ENCODE peak calls at places on chromosomes 1 and 21, in seven cellular contexts. One of them, this sample, is unnamed.
A peak's percentile ranks its signal among the peaks of the same experiment; 100 is the strongest.

GRCh38 chr21:15976807-15977206 is 247.0 kb downstream of the USP25 start:
- DNase-seq in body of pancreas: no peak
- DNase-seq in AG09309: no peak
- DNase-seq in endothelial cell: peak; percentile 27
- DNase-seq in lung: no peak
- DNase-seq in CD4-positive, alpha-beta T cell: no peak
- DNase-seq in CD8-positive, alpha-beta T cell: no peak
- DNase-seq in this sample: no peak

GRCh38 chr1:8544644-8545043 is 226.7 kb downstream of the SLC45A1 start:
- DNase-seq in endothelial cell: no peak
- DNase-seq in CD4-positive, alpha-beta T cell: no peak
- DNase-seq in CD8-positive, alpha-beta T cell: no peak
- DNase-seq in body of pancreas: no peak
- DNase-seq in lung: no peak
- DNase-seq in AG09309: no peak
- DNase-seq in this sample: no peak

GRCh38 chr1:34470406-34470805 is 284.4 kb upstream of the GJB5 start:
- DNase-seq in body of pancreas: no peak
- DNase-seq in CD8-positive, alpha-beta T cell: no peak
- DNase-seq in lung: no peak
- DNase-seq in CD4-positive, alpha-beta T cell: no peak
- DNase-seq in AG09309: no peak
- DNase-seq in endothelial cell: no peak
- DNase-seq in this sample: no peak

GRCh38 chr1:17582124-17582768 is 42.7 kb downstream of the ARHGEF10L start:
- DNase-seq in CD8-positive, alpha-beta T cell: no peak
- DNase-seq in body of pancreas: peak; percentile 45
- DNase-seq in lung: no peak
- DNase-seq in CD4-positive, alpha-beta T cell: no peak
- DNase-seq in AG09309: no peak
- DNase-seq in endothelial cell: no peak
- DNase-seq in this sample: no peak

GRCh38 chr21:25561668-25562641 is 45.3 kb downstream of the MRPL39 start:
- DNase-seq in CD8-positive, alpha-beta T cell: peak; percentile 64
- DNase-seq in lung: peak; percentile 51
- DNase-seq in body of pancreas: peak; percentile 45
- DNase-seq in AG09309: no peak
- DNase-seq in endothelial cell: peak; percentile 60
- DNase-seq in CD4-positive, alpha-beta T cell: peak; percentile 49
- DNase-seq in this sample: peak; percentile 65

GRCh38 chr1:109263234-109263596 is 13.9 kb downstream of the CELSR2 start:
- DNase-seq in AG09309: no peak
- DNase-seq in endothelial cell: no peak
- DNase-seq in lung: no peak
- DNase-seq in CD4-positive, alpha-beta T cell: no peak
- DNase-seq in body of pancreas: no peak
- DNase-seq in CD8-positive, alpha-beta T cell: no peak
- DNase-seq in this sample: no peak

GRCh38 chr1:236091933-236092318 is 27.0 kb upstream of the NID1 start:
- DNase-seq in CD8-positive, alpha-beta T cell: no peak
- DNase-seq in body of pancreas: no peak
- DNase-seq in endothelial cell: no peak
- DNase-seq in AG09309: no peak
- DNase-seq in lung: no peak
- DNase-seq in CD4-positive, alpha-beta T cell: no peak
- DNase-seq in this sample: no peak

GRCh38 chr1:205224736-205225135 is 3.0 kb upstream of the TMCC2 start:
- DNase-seq in body of pancreas: no peak
- DNase-seq in endothelial cell: no peak
- DNase-seq in CD8-positive, alpha-beta T cell: no peak
- DNase-seq in CD4-positive, alpha-beta T cell: no peak
- DNase-seq in lung: no peak
- DNase-seq in AG09309: no peak
- DNase-seq in this sample: no peak

GRCh38 chr1:3903141-3904005 is 3.3 kb upstream of the C1orf174 start:
- DNase-seq in body of pancreas: peak; percentile 54
- DNase-seq in endothelial cell: no peak
- DNase-seq in AG09309: no peak
- DNase-seq in CD4-positive, alpha-beta T cell: no peak
- DNase-seq in CD8-positive, alpha-beta T cell: no peak
- DNase-seq in lung: no peak
- DNase-seq in this sample: no peak

GRCh38 chr21:26849428-26850115 is 4.4 kb upstream of the ADAMTS1 start:
- DNase-seq in AG09309: no peak
- DNase-seq in lung: no peak
- DNase-seq in body of pancreas: peak; percentile 57
- DNase-seq in endothelial cell: no peak
- DNase-seq in CD8-positive, alpha-beta T cell: no peak
- DNase-seq in CD4-positive, alpha-beta T cell: no peak
- DNase-seq in this sample: peak; percentile 52
- TF ChIP-seq CTCF in AG09309: peak; percentile 42
- TF ChIP-seq CTCF in lung: peak; percentile 32
- TF ChIP-seq CTCF in body of pancreas: peak; percentile 41
- TF ChIP-seq CTCF in endothelial cell: peak; percentile 63
- TF ChIP-seq CTCF in CD8-positive, alpha-beta T cell: peak; percentile 56
- TF ChIP-seq CTCF in CD4-positive, alpha-beta T cell: peak; percentile 61
- TF ChIP-seq CTCF in this sample: peak; percentile 72

GRCh38 chr1:229508823-229509337 is 739 bp upstream of the NUP133 start:
- DNase-seq in CD8-positive, alpha-beta T cell: no peak
- DNase-seq in AG09309: no peak
- DNase-seq in lung: no peak
- DNase-seq in endothelial cell: no peak
- DNase-seq in CD4-positive, alpha-beta T cell: no peak
- DNase-seq in body of pancreas: no peak
- DNase-seq in this sample: no peak

GRCh38 chr1:229507502-229507901 is 639 bp downstream of the NUP133 start:
- DNase-seq in AG09309: no peak
- DNase-seq in CD8-positive, alpha-beta T cell: no peak
- DNase-seq in CD4-positive, alpha-beta T cell: no peak
- DNase-seq in endothelial cell: no peak
- DNase-seq in body of pancreas: no peak
- DNase-seq in lung: no peak
- DNase-seq in this sample: no peak

GRCh38 chr1:229506633-229507032 is 1.5 kb downstream of the NUP133 start:
- DNase-seq in endothelial cell: no peak
- DNase-seq in CD8-positive, alpha-beta T cell: no peak
- DNase-seq in CD4-positive, alpha-beta T cell: no peak
- DNase-seq in AG09309: no peak
- DNase-seq in lung: no peak
- DNase-seq in body of pancreas: no peak
- DNase-seq in this sample: no peak

GRCh38 chr1:229507951-229508822 is at the start of gene NUP133:
- DNase-seq in CD4-positive, alpha-beta T cell: peak; percentile 97
- DNase-seq in lung: peak; percentile 99
- DNase-seq in CD8-positive, alpha-beta T cell: peak; percentile 100
- DNase-seq in endothelial cell: peak; percentile 98
- DNase-seq in body of pancreas: peak; percentile 99
- DNase-seq in AG09309: peak; percentile 88
- DNase-seq in this sample: peak; percentile 95

GRCh38 chr1:229509576-229509975 is 1.4 kb upstream of the NUP133 start:
- DNase-seq in endothelial cell: no peak
- DNase-seq in CD4-positive, alpha-beta T cell: no peak
- DNase-seq in lung: no peak
- DNase-seq in body of pancreas: no peak
- DNase-seq in CD8-positive, alpha-beta T cell: no peak
- DNase-seq in AG09309: no peak
- DNase-seq in this sample: no peak
- TF ChIP-seq CTCF in endothelial cell: no peak
- TF ChIP-seq CTCF in CD4-positive, alpha-beta T cell: no peak
- TF ChIP-seq CTCF in lung: no peak
- TF ChIP-seq CTCF in body of pancreas: no peak
- TF ChIP-seq CTCF in CD8-positive, alpha-beta T cell: no peak
- TF ChIP-seq CTCF in AG09309: no peak
- TF ChIP-seq CTCF in this sample: no peak

GRCh38 chr1:99525313-99525712 is 120.6 kb upstream of the PALMD start:
- DNase-seq in endothelial cell: no peak
- DNase-seq in CD8-positive, alpha-beta T cell: no peak
- DNase-seq in body of pancreas: no peak
- DNase-seq in AG09309: no peak
- DNase-seq in lung: no peak
- DNase-seq in CD4-positive, alpha-beta T cell: no peak
- DNase-seq in this sample: no peak

GRCh38 chr1:99527545-99527944 is 118.4 kb upstream of the PALMD start:
- DNase-seq in endothelial cell: no peak
- DNase-seq in CD4-positive, alpha-beta T cell: no peak
- DNase-seq in body of pancreas: no peak
- DNase-seq in lung: no peak
- DNase-seq in AG09309: no peak
- DNase-seq in CD8-positive, alpha-beta T cell: no peak
- DNase-seq in this sample: no peak

GRCh38 chr1:99531578-99532570 is 114.0 kb upstream of the PALMD start:
- DNase-seq in body of pancreas: no peak
- DNase-seq in CD8-positive, alpha-beta T cell: no peak
- DNase-seq in CD4-positive, alpha-beta T cell: no peak
- DNase-seq in lung: no peak
- DNase-seq in endothelial cell: no peak
- DNase-seq in AG09309: no peak
- DNase-seq in this sample: no peak

GRCh38 chr1:99529002-99529401 is 116.9 kb upstream of the PALMD start:
- DNase-seq in CD4-positive, alpha-beta T cell: no peak
- DNase-seq in lung: no peak
- DNase-seq in body of pancreas: no peak
- DNase-seq in AG09309: no peak
- DNase-seq in CD8-positive, alpha-beta T cell: no peak
- DNase-seq in endothelial cell: no peak
- DNase-seq in this sample: no peak

DNA sequence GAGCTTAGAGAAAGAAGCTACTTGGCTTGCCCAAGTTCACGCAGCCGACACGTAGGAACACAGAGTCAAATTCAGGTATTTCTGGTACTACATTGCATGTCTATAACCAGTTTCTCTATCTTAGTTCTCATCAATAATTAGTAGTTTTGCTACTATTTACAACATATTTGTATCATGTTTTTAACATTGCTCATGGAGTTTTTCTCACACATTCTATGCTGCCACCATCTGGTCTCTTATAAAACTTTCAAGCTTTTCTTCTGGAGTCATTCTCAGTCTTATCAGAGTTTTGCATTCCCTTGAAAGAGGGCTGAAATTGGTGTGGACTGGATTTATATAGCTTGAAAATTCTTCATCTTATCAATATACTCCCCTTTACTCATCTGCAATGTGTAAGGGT is 118.8 kb upstream of the PALMD start:
- DNase-seq in CD8-positive, alpha-beta T cell: no peak
- DNase-seq in endothelial cell: no peak
- DNase-seq in CD4-positive, alpha-beta T cell: no peak
- DNase-seq in body of pancreas: no peak
- DNase-seq in AG09309: no peak
- DNase-seq in lung: no peak
- DNase-seq in this sample: no peak
- TF ChIP-seq CTCF in CD8-positive, alpha-beta T cell: no peak
- TF ChIP-seq CTCF in endothelial cell: no peak
- TF ChIP-seq CTCF in CD4-positive, alpha-beta T cell: no peak
- TF ChIP-seq CTCF in body of pancreas: no peak
- TF ChIP-seq CTCF in AG09309: peak; percentile 40
- TF ChIP-seq CTCF in lung: no peak
- TF ChIP-seq CTCF in this sample: peak; percentile 68

GRCh38 chr1:91513160-91513559 is 12.5 kb downstream of the CDC7 start:
- DNase-seq in AG09309: no peak
- DNase-seq in endothelial cell: no peak
- DNase-seq in CD8-positive, alpha-beta T cell: no peak
- DNase-seq in body of pancreas: no peak
- DNase-seq in CD4-positive, alpha-beta T cell: no peak
- DNase-seq in lung: no peak
- DNase-seq in this sample: peak; percentile 18
- TF ChIP-seq CTCF in AG09309: peak; percentile 31
- TF ChIP-seq CTCF in endothelial cell: no peak
- TF ChIP-seq CTCF in CD8-positive, alpha-beta T cell: peak; percentile 64
- TF ChIP-seq CTCF in body of pancreas: peak; percentile 11
- TF ChIP-seq CTCF in CD4-positive, alpha-beta T cell: peak; percentile 71
- TF ChIP-seq CTCF in lung: no peak
- TF ChIP-seq CTCF in this sample: peak; percentile 82

GRCh38 chr21:35508389-35508888 is 459.3 kb upstream of the RUNX1 start:
- DNase-seq in AG09309: peak; percentile 52
- DNase-seq in body of pancreas: peak; percentile 80
- DNase-seq in endothelial cell: peak; percentile 63
- DNase-seq in lung: peak; percentile 74
- DNase-seq in CD8-positive, alpha-beta T cell: no peak
- DNase-seq in CD4-positive, alpha-beta T cell: no peak
- DNase-seq in this sample: peak; percentile 93
- TF ChIP-seq CTCF in AG09309: peak; percentile 34
- TF ChIP-seq CTCF in body of pancreas: no peak
- TF ChIP-seq CTCF in endothelial cell: no peak
- TF ChIP-seq CTCF in lung: no peak
- TF ChIP-seq CTCF in CD8-positive, alpha-beta T cell: no peak
- TF ChIP-seq CTCF in CD4-positive, alpha-beta T cell: no peak
- TF ChIP-seq CTCF in this sample: peak; percentile 82

DNA sequence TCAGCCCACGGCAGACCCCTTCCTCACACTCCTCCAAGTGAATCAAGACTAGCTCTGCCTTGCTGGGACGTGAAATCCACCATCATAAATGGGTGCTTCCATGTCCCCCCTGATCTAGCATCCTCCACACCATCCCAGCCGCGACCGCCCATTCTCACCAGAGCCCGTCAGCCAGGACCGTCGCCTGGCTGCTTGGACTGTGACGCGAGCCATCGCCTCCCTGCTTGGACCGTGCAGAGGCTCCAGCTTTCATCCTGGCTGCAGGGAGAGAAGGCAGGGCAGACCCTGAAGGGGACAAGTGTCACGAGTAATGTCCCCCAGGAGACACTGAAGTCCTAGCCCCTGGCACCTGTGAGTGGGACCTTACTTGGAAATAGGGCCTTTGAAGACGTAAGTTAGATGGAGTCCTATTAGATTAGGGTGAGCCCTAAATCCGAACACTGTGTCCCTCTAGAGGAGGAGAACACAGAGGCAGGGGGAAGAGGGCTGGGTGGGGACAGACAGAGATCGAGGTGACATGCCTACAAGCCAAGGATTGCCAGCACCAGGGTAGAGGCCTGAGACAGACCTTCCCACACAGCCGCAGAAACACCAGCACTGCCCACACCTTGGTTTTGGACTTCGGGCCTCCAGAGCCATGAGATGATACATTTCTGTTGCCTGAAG is 12.8 kb upstream of the PRKCZ start:
- DNase-seq in body of pancreas: no peak
- DNase-seq in lung: no peak
- DNase-seq in AG09309: no peak
- DNase-seq in endothelial cell: no peak
- DNase-seq in CD4-positive, alpha-beta T cell: no peak
- DNase-seq in CD8-positive, alpha-beta T cell: no peak
- DNase-seq in this sample: no peak
- TF ChIP-seq CTCF in body of pancreas: no peak
- TF ChIP-seq CTCF in lung: no peak
- TF ChIP-seq CTCF in AG09309: no peak
- TF ChIP-seq CTCF in endothelial cell: no peak
- TF ChIP-seq CTCF in CD4-positive, alpha-beta T cell: no peak
- TF ChIP-seq CTCF in CD8-positive, alpha-beta T cell: no peak
- TF ChIP-seq CTCF in this sample: no peak

GRCh38 chr1:116078699-116079223 is 32.4 kb upstream of the MAB21L3 start:
- DNase-seq in AG09309: no peak
- DNase-seq in lung: no peak
- DNase-seq in CD8-positive, alpha-beta T cell: no peak
- DNase-seq in endothelial cell: no peak
- DNase-seq in CD4-positive, alpha-beta T cell: no peak
- DNase-seq in body of pancreas: no peak
- DNase-seq in this sample: no peak
- TF ChIP-seq CTCF in AG09309: peak; percentile 11
- TF ChIP-seq CTCF in lung: no peak
- TF ChIP-seq CTCF in CD8-positive, alpha-beta T cell: no peak
- TF ChIP-seq CTCF in endothelial cell: no peak
- TF ChIP-seq CTCF in CD4-positive, alpha-beta T cell: no peak
- TF ChIP-seq CTCF in body of pancreas: no peak
- TF ChIP-seq CTCF in this sample: peak; percentile 15

GRCh38 chr1:157088607-157089006 is 11.0 kb downstream of the ETV3L start:
- DNase-seq in CD4-positive, alpha-beta T cell: no peak
- DNase-seq in endothelial cell: no peak
- DNase-seq in CD8-positive, alpha-beta T cell: no peak
- DNase-seq in AG09309: no peak
- DNase-seq in lung: no peak
- DNase-seq in body of pancreas: no peak
- DNase-seq in this sample: no peak
- TF ChIP-seq CTCF in CD4-positive, alpha-beta T cell: no peak
- TF ChIP-seq CTCF in endothelial cell: no peak
- TF ChIP-seq CTCF in CD8-positive, alpha-beta T cell: no peak
- TF ChIP-seq CTCF in AG09309: no peak
- TF ChIP-seq CTCF in lung: no peak
- TF ChIP-seq CTCF in body of pancreas: no peak
- TF ChIP-seq CTCF in this sample: no peak

This sample was measured in HFFc6.